ENCODE peak calls at places on chromosomes 13 and 19, in six cellular contexts. E is nephron progenitor cell; A is AG08395; R is thyroid gland; X is stimulated activated CD8-positive, alpha-beta memory T cell treated with anti-CD3 and anti-CD28 coated beads, Interleukin-7, amount 100 ng/mL, for 24 hours; J is skeletal muscle cell. K is an unnamed sample.

GRCh38 chr19:3057275-3057714 is 5.0 kb downstream of the TLE5 start:
- DNase-seq in E (peak), A (peak), R (peak), X (no peak), J (peak), K (peak)

GRCh38 chr13:49494645-49495044 is 1.1 kb upstream of the PHF11 start:
- DNase-seq in E (no peak), A (no peak), R (no peak), X (no peak), J (no peak), K (no peak)

GRCh38 chr13:114049026-114049425 is 75.2 kb upstream of the C13orf46 start:
- DNase-seq in E (no peak), A (no peak), R (no peak), X (peak), J (no peak), K (no peak)

GRCh38 chr19:32471811-32472210 is 66.2 kb downstream of the DPY19L3 start:
- DNase-seq in E (no peak), A (no peak), R (no peak), X (no peak), J (no peak), K (no peak)

GRCh38 chr19:54684537-54684936 is 21.8 kb downstream of the LILRB4 start:
- DNase-seq in E (peak), A (no peak), R (no peak), X (no peak), J (no peak), K (no peak)

GRCh38 chr19:18783958-18784785 is 6.9 kb downstream of the COMP start:
- DNase-seq in E (no peak), A (no peak), R (no peak), X (no peak), J (no peak), K (no peak)

GRCh38 chr19:16825312-16826168 is 3.7 kb upstream of the SIN3B start:
- DNase-seq in E (peak), A (peak), R (peak), X (no peak), J (peak), K (peak)

GRCh38 chr19:42132851-42133528 is 744 bp upstream of the POU2F2 start:
- DNase-seq in E (peak), A (peak), R (peak), X (peak), J (no peak), K (peak)

GRCh38 chr13:97057196-97057595 is 62.9 kb upstream of the OXGR1 start:
- DNase-seq in E (no peak), A (no peak), R (no peak), X (no peak), J (no peak), K (no peak)